ENCODE peak calls at places on chromosomes 5 and 9, in five cellular contexts. One of them, this sample, is unnamed.

GRCh38 chr9:108972626-108973209 is 38.5 kb downstream of the ABITRAM start:
- DNase-seq in amniotic epithelial cell: no peak
- DNase-seq in CD8-positive, alpha-beta memory T cell: no peak
- DNase-seq in stimulated activated CD4-positive, alpha-beta T cell treated with anti-CD3 and anti-CD28 coated beads, Interleukin-2, amount 100 ng/mL, for 48 hours: no peak
- DNase-seq in T-cell: no peak
- DNase-seq in this sample: no peak

GRCh38 chr9:99549441-99549840 is 272.2 kb upstream of the NR4A3 start:
- DNase-seq in amniotic epithelial cell: no peak
- DNase-seq in CD8-positive, alpha-beta memory T cell: no peak
- DNase-seq in stimulated activated CD4-positive, alpha-beta T cell treated with anti-CD3 and anti-CD28 coated beads, Interleukin-2, amount 100 ng/mL, for 48 hours: no peak
- DNase-seq in T-cell: no peak
- DNase-seq in this sample: no peak

GRCh38 chr5:172007153-172007794 is 836 bp upstream of the FBXW11 start:
- DNase-seq in amniotic epithelial cell: peak
- DNase-seq in CD8-positive, alpha-beta memory T cell: no peak
- DNase-seq in stimulated activated CD4-positive, alpha-beta T cell treated with anti-CD3 and anti-CD28 coated beads, Interleukin-2, amount 100 ng/mL, for 48 hours: no peak
- DNase-seq in T-cell: no peak
- DNase-seq in this sample: no peak

GRCh38 chr5:65481171-65481575 is 547 bp downstream of the ADAMTS6 start:
- DNase-seq in amniotic epithelial cell: peak
- DNase-seq in CD8-positive, alpha-beta memory T cell: no peak
- DNase-seq in stimulated activated CD4-positive, alpha-beta T cell treated with anti-CD3 and anti-CD28 coated beads, Interleukin-2, amount 100 ng/mL, for 48 hours: no peak
- DNase-seq in T-cell: no peak
- DNase-seq in this sample: no peak

GRCh38 chr9:79694676-79695400 is 123.1 kb downstream of the TLE4 start:
- DNase-seq in amniotic epithelial cell: peak
- DNase-seq in CD8-positive, alpha-beta memory T cell: no peak
- DNase-seq in stimulated activated CD4-positive, alpha-beta T cell treated with anti-CD3 and anti-CD28 coated beads, Interleukin-2, amount 100 ng/mL, for 48 hours: no peak
- DNase-seq in T-cell: no peak
- DNase-seq in this sample: no peak

GRCh38 chr5:1792842-1793266 is 6.8 kb downstream of the MRPL36 start:
- DNase-seq in amniotic epithelial cell: peak
- DNase-seq in CD8-positive, alpha-beta memory T cell: peak
- DNase-seq in stimulated activated CD4-positive, alpha-beta T cell treated with anti-CD3 and anti-CD28 coated beads, Interleukin-2, amount 100 ng/mL, for 48 hours: peak
- DNase-seq in T-cell: peak
- DNase-seq in this sample: no peak

GRCh38 chr5:97629281-97629680 is 446.2 kb upstream of the RIOK2 start:
- DNase-seq in amniotic epithelial cell: peak
- DNase-seq in CD8-positive, alpha-beta memory T cell: no peak
- DNase-seq in stimulated activated CD4-positive, alpha-beta T cell treated with anti-CD3 and anti-CD28 coated beads, Interleukin-2, amount 100 ng/mL, for 48 hours: no peak
- DNase-seq in T-cell: no peak
- DNase-seq in this sample: no peak

GRCh38 chr5:52481216-52481615 is 306.5 kb upstream of the ITGA1 start:
- DNase-seq in amniotic epithelial cell: no peak
- DNase-seq in CD8-positive, alpha-beta memory T cell: no peak
- DNase-seq in stimulated activated CD4-positive, alpha-beta T cell treated with anti-CD3 and anti-CD28 coated beads, Interleukin-2, amount 100 ng/mL, for 48 hours: no peak
- DNase-seq in T-cell: no peak
- DNase-seq in this sample: no peak

GRCh38 chr9:8492679-8493078 is 693.1 kb upstream of the DMAC1 start:
- DNase-seq in amniotic epithelial cell: no peak
- DNase-seq in CD8-positive, alpha-beta memory T cell: no peak
- DNase-seq in stimulated activated CD4-positive, alpha-beta T cell treated with anti-CD3 and anti-CD28 coated beads, Interleukin-2, amount 100 ng/mL, for 48 hours: no peak
- DNase-seq in T-cell: no peak
- DNase-seq in this sample: no peak

GRCh38 chr5:150064681-150065220 is 21.6 kb downstream of the CSF1R start:
- DNase-seq in amniotic epithelial cell: no peak
- DNase-seq in CD8-positive, alpha-beta memory T cell: no peak
- DNase-seq in stimulated activated CD4-positive, alpha-beta T cell treated with anti-CD3 and anti-CD28 coated beads, Interleukin-2, amount 100 ng/mL, for 48 hours: no peak
- DNase-seq in T-cell: no peak
- DNase-seq in this sample: no peak

GRCh38 chr5:65919773-65920172 is 6.6 kb upstream of the ERBIN start:
- DNase-seq in amniotic epithelial cell: no peak
- DNase-seq in CD8-positive, alpha-beta memory T cell: no peak
- DNase-seq in stimulated activated CD4-positive, alpha-beta T cell treated with anti-CD3 and anti-CD28 coated beads, Interleukin-2, amount 100 ng/mL, for 48 hours: no peak
- DNase-seq in T-cell: no peak
- DNase-seq in this sample: no peak

GRCh38 chr5:9617191-9617590 is 13.0 kb downstream of the TAS2R1 start:
- DNase-seq in amniotic epithelial cell: no peak
- DNase-seq in CD8-positive, alpha-beta memory T cell: no peak
- DNase-seq in stimulated activated CD4-positive, alpha-beta T cell treated with anti-CD3 and anti-CD28 coated beads, Interleukin-2, amount 100 ng/mL, for 48 hours: no peak
- DNase-seq in T-cell: no peak
- DNase-seq in this sample: peak

GRCh38 chr9:89756891-89757537 is 152.2 kb downstream of the GADD45G start:
- DNase-seq in amniotic epithelial cell: no peak
- DNase-seq in CD8-positive, alpha-beta memory T cell: no peak
- DNase-seq in stimulated activated CD4-positive, alpha-beta T cell treated with anti-CD3 and anti-CD28 coated beads, Interleukin-2, amount 100 ng/mL, for 48 hours: no peak
- DNase-seq in T-cell: no peak
- DNase-seq in this sample: no peak

GRCh38 chr5:10307206-10308148 is at the start of gene CMBL:
- DNase-seq in amniotic epithelial cell: peak
- DNase-seq in CD8-positive, alpha-beta memory T cell: no peak
- DNase-seq in stimulated activated CD4-positive, alpha-beta T cell treated with anti-CD3 and anti-CD28 coated beads, Interleukin-2, amount 100 ng/mL, for 48 hours: peak
- DNase-seq in T-cell: no peak
- DNase-seq in this sample: peak

GRCh38 chr9:21836437-21837161 is 34.2 kb downstream of the MTAP start:
- DNase-seq in amniotic epithelial cell: peak
- DNase-seq in CD8-positive, alpha-beta memory T cell: no peak
- DNase-seq in stimulated activated CD4-positive, alpha-beta T cell treated with anti-CD3 and anti-CD28 coated beads, Interleukin-2, amount 100 ng/mL, for 48 hours: no peak
- DNase-seq in T-cell: no peak
- DNase-seq in this sample: no peak

GRCh38 chr5:139619861-139620260 is 28.3 kb upstream of the CXXC5 start:
- DNase-seq in amniotic epithelial cell: no peak
- DNase-seq in CD8-positive, alpha-beta memory T cell: no peak
- DNase-seq in stimulated activated CD4-positive, alpha-beta T cell treated with anti-CD3 and anti-CD28 coated beads, Interleukin-2, amount 100 ng/mL, for 48 hours: no peak
- DNase-seq in T-cell: no peak
- DNase-seq in this sample: no peak

GRCh38 chr9:91816356-91816755 is 133.7 kb downstream of the ROR2 start:
- DNase-seq in amniotic epithelial cell: no peak
- DNase-seq in CD8-positive, alpha-beta memory T cell: no peak
- DNase-seq in stimulated activated CD4-positive, alpha-beta T cell treated with anti-CD3 and anti-CD28 coated beads, Interleukin-2, amount 100 ng/mL, for 48 hours: no peak
- DNase-seq in T-cell: no peak
- DNase-seq in this sample: no peak